ENCODE peak calls at places on chromosomes 6 and 20, in six cellular contexts. One of them, this sample, is unnamed.

GRCh38 chr20:32534661-32535240 is 50.4 kb downstream of the NOL4L start:
- DNase-seq in T-cell: peak
- DNase-seq in GM03348: no peak
- DNase-seq in G401: no peak
- DNase-seq in kidney tubule cell: no peak
- DNase-seq in glomerular endothelial cell: no peak
- DNase-seq in this sample: peak

GRCh38 chr20:57615472-57615855 is 4.8 kb downstream of the ZBP1 start:
- DNase-seq in GM03348: no peak
- DNase-seq in glomerular endothelial cell: no peak
- DNase-seq in G401: no peak
- DNase-seq in kidney tubule cell: no peak
- DNase-seq in T-cell: no peak
- DNase-seq in this sample: no peak

GRCh38 chr6:108260126-108260808 is 573 bp downstream of the SNX3 start:
- DNase-seq in G401: peak
- DNase-seq in T-cell: peak
- DNase-seq in GM03348: peak
- DNase-seq in glomerular endothelial cell: no peak
- DNase-seq in kidney tubule cell: peak
- DNase-seq in this sample: no peak

GRCh38 chr6:53103993-53104675 is 38.9 kb downstream of the FBXO9 start:
- DNase-seq in G401: peak
- DNase-seq in T-cell: no peak
- DNase-seq in kidney tubule cell: peak
- DNase-seq in GM03348: no peak
- DNase-seq in glomerular endothelial cell: no peak
- DNase-seq in this sample: peak

GRCh38 chr20:5039889-5040288 is 38.6 kb upstream of the SLC23A2 start:
- DNase-seq in glomerular endothelial cell: no peak
- DNase-seq in G401: no peak
- DNase-seq in kidney tubule cell: no peak
- DNase-seq in GM03348: no peak
- DNase-seq in T-cell: no peak
- DNase-seq in this sample: no peak

GRCh38 chr6:120826253-120826652 is 508.0 kb downstream of the TBC1D32 start:
- DNase-seq in GM03348: no peak
- DNase-seq in glomerular endothelial cell: no peak
- DNase-seq in T-cell: no peak
- DNase-seq in kidney tubule cell: peak
- DNase-seq in G401: peak
- DNase-seq in this sample: no peak

GRCh38 chr6:134619789-134620188 is 301.9 kb upstream of the SGK1 start:
- DNase-seq in GM03348: peak
- DNase-seq in T-cell: no peak
- DNase-seq in kidney tubule cell: peak
- DNase-seq in G401: no peak
- DNase-seq in glomerular endothelial cell: no peak
- DNase-seq in this sample: no peak

GRCh38 chr6:108501559-108501958 is 59.2 kb upstream of the FOXO3 start:
- DNase-seq in G401: no peak
- DNase-seq in T-cell: no peak
- DNase-seq in kidney tubule cell: peak
- DNase-seq in glomerular endothelial cell: no peak
- DNase-seq in GM03348: no peak
- DNase-seq in this sample: no peak

GRCh38 chr6:166502453-166502852 is 84.0 kb downstream of the RAMACL start:
- DNase-seq in G401: no peak
- DNase-seq in kidney tubule cell: no peak
- DNase-seq in glomerular endothelial cell: no peak
- DNase-seq in GM03348: no peak
- DNase-seq in T-cell: no peak
- DNase-seq in this sample: no peak

GRCh38 chr20:1320016-1320415 is 8.9 kb downstream of the SDCBP2 start:
- DNase-seq in glomerular endothelial cell: no peak
- DNase-seq in kidney tubule cell: no peak
- DNase-seq in G401: no peak
- DNase-seq in T-cell: no peak
- DNase-seq in GM03348: no peak
- DNase-seq in this sample: no peak

GRCh38 chr6:71602385-71602949 is 283.9 kb upstream of the RIMS1 start:
- DNase-seq in glomerular endothelial cell: no peak
- DNase-seq in G401: no peak
- DNase-seq in kidney tubule cell: peak
- DNase-seq in T-cell: no peak
- DNase-seq in GM03348: peak
- DNase-seq in this sample: no peak

GRCh38 chr6:29653452-29654038 is 3.3 kb upstream of the MOG start:
- DNase-seq in GM03348: peak
- DNase-seq in kidney tubule cell: peak
- DNase-seq in G401: peak
- DNase-seq in T-cell: peak
- DNase-seq in glomerular endothelial cell: peak
- DNase-seq in this sample: peak

GRCh38 chr20:44900231-44900854 is 9.5 kb upstream of the PABPC1L start:
- DNase-seq in G401: no peak
- DNase-seq in GM03348: no peak
- DNase-seq in T-cell: no peak
- DNase-seq in glomerular endothelial cell: no peak
- DNase-seq in kidney tubule cell: no peak
- DNase-seq in this sample: no peak

GRCh38 chr6:169724554-169725269 is 412 bp upstream of the PHF10 start:
- DNase-seq in glomerular endothelial cell: no peak
- DNase-seq in kidney tubule cell: no peak
- DNase-seq in G401: peak
- DNase-seq in T-cell: peak
- DNase-seq in GM03348: peak
- DNase-seq in this sample: peak

GRCh38 chr6:170450946-170451761 is 102.0 kb downstream of the PSMB1 start:
- DNase-seq in G401: no peak
- DNase-seq in kidney tubule cell: no peak
- DNase-seq in T-cell: no peak
- DNase-seq in glomerular endothelial cell: no peak
- DNase-seq in GM03348: no peak
- DNase-seq in this sample: no peak

GRCh38 chr6:37209461-37210205 is 39.7 kb downstream of the PIM1 start:
- DNase-seq in glomerular endothelial cell: no peak
- DNase-seq in G401: no peak
- DNase-seq in T-cell: peak
- DNase-seq in GM03348: no peak
- DNase-seq in kidney tubule cell: no peak
- DNase-seq in this sample: no peak

GRCh38 chr6:77535172-77535571 is 71.9 kb upstream of the HTR1B start:
- DNase-seq in glomerular endothelial cell: no peak
- DNase-seq in GM03348: no peak
- DNase-seq in T-cell: no peak
- DNase-seq in kidney tubule cell: no peak
- DNase-seq in G401: no peak
- DNase-seq in this sample: no peak

GRCh38 chr20:63873477-63873971 is 8.5 kb downstream of the TPD52L2 start:
- DNase-seq in G401: no peak
- DNase-seq in T-cell: no peak
- DNase-seq in glomerular endothelial cell: no peak
- DNase-seq in kidney tubule cell: peak
- DNase-seq in GM03348: peak
- DNase-seq in this sample: no peak

GRCh38 chr6:153849072-153849759 is 189.8 kb upstream of the OPRM1 start:
- DNase-seq in G401: no peak
- DNase-seq in T-cell: no peak
- DNase-seq in GM03348: no peak
- DNase-seq in kidney tubule cell: peak
- DNase-seq in glomerular endothelial cell: no peak
- DNase-seq in this sample: no peak

GRCh38 chr6:89508755-89509563 is 76.0 kb downstream of the ANKRD6 start:
- DNase-seq in glomerular endothelial cell: no peak
- DNase-seq in kidney tubule cell: peak
- DNase-seq in G401: no peak
- DNase-seq in T-cell: no peak
- DNase-seq in GM03348: no peak
- DNase-seq in this sample: no peak

GRCh38 chr6:144659202-144659731 is 374.1 kb downstream of the UTRN start:
- DNase-seq in GM03348: no peak
- DNase-seq in kidney tubule cell: peak
- DNase-seq in T-cell: peak
- DNase-seq in G401: peak
- DNase-seq in glomerular endothelial cell: no peak
- DNase-seq in this sample: no peak

GRCh38 chr6:96301781-96302180 is 219.8 kb upstream of the UFL1 start:
- DNase-seq in T-cell: no peak
- DNase-seq in GM03348: no peak
- DNase-seq in glomerular endothelial cell: no peak
- DNase-seq in kidney tubule cell: peak
- DNase-seq in G401: no peak
- DNase-seq in this sample: no peak

GRCh38 chr6:87794922-87795885 is 93.2 kb upstream of the AKIRIN2 start:
- DNase-seq in kidney tubule cell: no peak
- DNase-seq in G401: no peak
- DNase-seq in T-cell: no peak
- DNase-seq in GM03348: no peak
- DNase-seq in glomerular endothelial cell: no peak
- DNase-seq in this sample: no peak

GRCh38 chr6:35168461-35168861 is 27.3 kb upstream of the TCP11 start:
- DNase-seq in kidney tubule cell: no peak
- DNase-seq in GM03348: no peak
- DNase-seq in T-cell: no peak
- DNase-seq in G401: no peak
- DNase-seq in glomerular endothelial cell: no peak
- DNase-seq in this sample: no peak

GRCh38 chr20:46031701-46032254 is 2.8 kb downstream of the SLC12A5 start:
- DNase-seq in T-cell: no peak
- DNase-seq in glomerular endothelial cell: no peak
- DNase-seq in GM03348: peak
- DNase-seq in G401: peak
- DNase-seq in kidney tubule cell: no peak
- DNase-seq in this sample: no peak

GRCh38 chr20:5933802-5934436 is 16.4 kb downstream of the TRMT6 start:
- DNase-seq in T-cell: no peak
- DNase-seq in G401: peak
- DNase-seq in kidney tubule cell: peak
- DNase-seq in glomerular endothelial cell: no peak
- DNase-seq in GM03348: no peak
- DNase-seq in this sample: no peak

GRCh38 chr6:96907498-96907897 is 9.8 kb upstream of the NDUFAF4 start:
- DNase-seq in kidney tubule cell: no peak
- DNase-seq in T-cell: no peak
- DNase-seq in G401: no peak
- DNase-seq in GM03348: peak
- DNase-seq in glomerular endothelial cell: no peak
- DNase-seq in this sample: peak

GRCh38 chr20:63978319-63979220 is 872 bp downstream of the SAMD10 start:
- DNase-seq in kidney tubule cell: peak
- DNase-seq in T-cell: peak
- DNase-seq in GM03348: peak
- DNase-seq in glomerular endothelial cell: no peak
- DNase-seq in G401: peak
- DNase-seq in this sample: peak

GRCh38 chr6:15246217-15247211 is 645 bp downstream of the JARID2 start:
- DNase-seq in kidney tubule cell: peak
- DNase-seq in G401: peak
- DNase-seq in glomerular endothelial cell: no peak
- DNase-seq in T-cell: peak
- DNase-seq in GM03348: no peak
- DNase-seq in this sample: peak

GRCh38 chr6:31792741-31793140 is 2.8 kb downstream of the VARS1 start:
- DNase-seq in T-cell: no peak
- DNase-seq in glomerular endothelial cell: no peak
- DNase-seq in GM03348: peak
- DNase-seq in kidney tubule cell: peak
- DNase-seq in G401: no peak
- DNase-seq in this sample: no peak

GRCh38 chr6:111485316-111485715 is 2.3 kb upstream of the REV3L start:
- DNase-seq in glomerular endothelial cell: no peak
- DNase-seq in GM03348: no peak
- DNase-seq in T-cell: no peak
- DNase-seq in kidney tubule cell: no peak
- DNase-seq in G401: no peak
- DNase-seq in this sample: no peak

GRCh38 chr6:98931710-98932109 is 16.0 kb downstream of the FBXL4 start:
- DNase-seq in GM03348: no peak
- DNase-seq in T-cell: no peak
- DNase-seq in kidney tubule cell: no peak
- DNase-seq in G401: no peak
- DNase-seq in glomerular endothelial cell: no peak
- DNase-seq in this sample: no peak

GRCh38 chr6:1536526-1537429 is 72.9 kb upstream of the FOXC1 start:
- DNase-seq in kidney tubule cell: no peak
- DNase-seq in GM03348: no peak
- DNase-seq in glomerular endothelial cell: no peak
- DNase-seq in T-cell: no peak
- DNase-seq in G401: no peak
- DNase-seq in this sample: no peak

GRCh38 chr20:44692932-44693476 is 22.2 kb upstream of the CCN5 start:
- DNase-seq in glomerular endothelial cell: peak
- DNase-seq in kidney tubule cell: peak
- DNase-seq in T-cell: no peak
- DNase-seq in GM03348: peak
- DNase-seq in G401: peak
- DNase-seq in this sample: no peak

GRCh38 chr6:25156123-25156522 is 123.1 kb upstream of the CARMIL1 start:
- DNase-seq in kidney tubule cell: no peak
- DNase-seq in GM03348: peak
- DNase-seq in G401: no peak
- DNase-seq in T-cell: no peak
- DNase-seq in glomerular endothelial cell: no peak
- DNase-seq in this sample: no peak

GRCh38 chr20:44841955-44842354 is 31.6 kb upstream of the RIMS4 start:
- DNase-seq in kidney tubule cell: no peak
- DNase-seq in GM03348: no peak
- DNase-seq in G401: no peak
- DNase-seq in T-cell: no peak
- DNase-seq in glomerular endothelial cell: no peak
- DNase-seq in this sample: no peak

GRCh38 chr6:106520711-106521367 is 108.5 kb downstream of the RTN4IP1 start:
- DNase-seq in G401: no peak
- DNase-seq in glomerular endothelial cell: no peak
- DNase-seq in T-cell: peak
- DNase-seq in kidney tubule cell: no peak
- DNase-seq in GM03348: no peak
- DNase-seq in this sample: peak

GRCh38 chr6:137165375-137166246 is 7.8 kb downstream of the IL22RA2 start:
- DNase-seq in G401: no peak
- DNase-seq in T-cell: peak
- DNase-seq in GM03348: peak
- DNase-seq in kidney tubule cell: no peak
- DNase-seq in glomerular endothelial cell: no peak
- DNase-seq in this sample: no peak

This sample was measured in T-helper 2 cell.